ENCODE peak calls at places on chromosomes 11 and 22, in five cellular contexts. J is cardiac muscle cell, U is IMR-90, P is HL-60, Z is AG09319. F is an unnamed sample.

GRCh38 chr11:118051611-118052461 is 25.0 kb upstream of the TMPRSS4 start:
- DNase-seq in J (no peak), U (no peak), P (peak), Z (no peak), F (no peak)

GRCh38 chr11:9609841-9610240 is 36.4 kb downstream of the WEE1 start:
- DNase-seq in J (no peak), U (no peak), P (no peak), Z (no peak), F (no peak)

GRCh38 chr11:119504366-119504765 is 81.4 kb upstream of the THY1 start:
- DNase-seq in J (no peak), U (no peak), P (no peak), Z (no peak), F (no peak)

GRCh38 chr22:26428515-26429457 is at the start of gene ASPHD2:
- DNase-seq in J (peak), U (peak), P (peak), Z (no peak), F (peak)

GRCh38 chr11:16981651-16982194 is 32.5 kb downstream of the PLEKHA7 start:
- DNase-seq in J (peak), U (peak), P (no peak), Z (no peak), F (no peak)

GRCh38 chr11:58576792-58577440 is 1.3 kb upstream of the LPXN start:
- DNase-seq in J (peak), U (peak), P (no peak), Z (no peak), F (no peak)

GRCh38 chr22:27310966-27311665 is 490.4 kb downstream of the MN1 start:
- DNase-seq in J (no peak), U (no peak), P (no peak), Z (no peak), F (peak)

GRCh38 chr11:111977141-111978027 is 40.2 kb downstream of the DIXDC1 start:
- DNase-seq in J (peak), U (no peak), P (no peak), Z (no peak), F (peak)

GRCh38 chr11:96817488-96817887 is 427.7 kb downstream of the JRKL start:
- DNase-seq in J (peak), U (no peak), P (no peak), Z (no peak), F (no peak)

GRCh38 chr11:8273281-8273680 is 9.6 kb upstream of the LMO1 start:
- DNase-seq in J (peak), U (peak), P (no peak), Z (no peak), F (no peak)

GRCh38 chr11:27388869-27389268 is 25.9 kb upstream of the CCDC34 start:
- DNase-seq in J (no peak), U (peak), P (no peak), Z (no peak), F (no peak)

GRCh38 chr11:27392278-27392677 is 29.3 kb upstream of the CCDC34 start:
- DNase-seq in J (no peak), U (no peak), P (no peak), Z (no peak), F (no peak)

GRCh38 chr11:27391336-27392015 is 28.5 kb upstream of the CCDC34 start:
- DNase-seq in J (no peak), U (no peak), P (no peak), Z (no peak), F (no peak)

GRCh38 chr11:27390959-27391326 is 27.9 kb upstream of the CCDC34 start:
- DNase-seq in J (peak), U (peak), P (no peak), Z (no peak), F (no peak)

GRCh38 chr11:27390318-27390958 is 27.4 kb upstream of the CCDC34 start:
- DNase-seq in J (no peak), U (no peak), P (no peak), Z (no peak), F (no peak)
- TF ChIP-seq CTCF in J (no peak), U (no peak), P (no peak), Z (no peak), F (no peak)

GRCh38 chr11:69640995-69641581 is at the start of gene CCND1:
- DNase-seq in J (peak), U (peak), P (peak), Z (peak), F (peak)
- TF ChIP-seq CTCF in J (peak), U (peak), P (no peak), Z (peak), F (no peak)

GRCh38 chr22:35422936-35423335 is 23.0 kb downstream of the MCM5 start:
- DNase-seq in J (no peak), U (no peak), P (no peak), Z (no peak), F (no peak)

GRCh38 chr22:35422145-35422544 is 22.2 kb downstream of the MCM5 start:
- DNase-seq in J (no peak), U (no peak), P (no peak), Z (no peak), F (no peak)

GRCh38 chr22:35418726-35419125 is 18.8 kb downstream of the MCM5 start:
- DNase-seq in J (no peak), U (no peak), P (peak), Z (no peak), F (no peak)

GRCh38 chr22:35419756-35420155 is 19.8 kb downstream of the MCM5 start:
- DNase-seq in J (no peak), U (no peak), P (no peak), Z (no peak), F (no peak)

GRCh38 chr22:35421121-35421520 is 21.2 kb downstream of the MCM5 start:
- DNase-seq in J (no peak), U (no peak), P (no peak), Z (no peak), F (no peak)
- TF ChIP-seq CTCF in J (no peak), U (no peak), P (no peak), Z (no peak), F (no peak)

GRCh38 chr11:11038339-11039248 is 180.7 kb upstream of the ZBED5 start:
- DNase-seq in J (no peak), U (no peak), P (no peak), Z (no peak), F (no peak)
- TF ChIP-seq CTCF in J (no peak), U (no peak), P (no peak), Z (no peak), F (no peak)

GRCh38 chr22:17106161-17106784 is 14.9 kb downstream of the TMEM121B start:
- DNase-seq in J (no peak), U (no peak), P (peak), Z (no peak), F (no peak)
- TF ChIP-seq CTCF in J (no peak), U (no peak), P (peak), Z (no peak), F (no peak)

F was measured in glutamatergic neuron.